ENCODE peak calls at places on chromosome 21, in five cellular contexts. U is esophagus muscularis mucosa, E is tibial nerve, J is fibroblast of mammary gland, P is kidney epithelial cell. R is an unnamed sample.

GRCh38 chr21:45074048-45074817 is at the start of gene ADARB1:
- DNase-seq in U (no peak), E (no peak), J (peak), P (no peak), R (peak)

GRCh38 chr21:45377866-45378257 is 27.1 kb upstream of the COL18A1 start:
- DNase-seq in U (no peak), E (no peak), J (no peak), P (no peak), R (no peak)

GRCh38 chr21:42653492-42654061 is at the start of gene PDE9A:
- DNase-seq in U (no peak), E (no peak), J (no peak), P (no peak), R (no peak)

GRCh38 chr21:38997051-38997450 is 186.2 kb downstream of the PSMG1 start:
- DNase-seq in U (no peak), E (no peak), J (no peak), P (no peak), R (no peak)

GRCh38 chr21:39120876-39121599 is 62.2 kb downstream of the PSMG1 start:
- DNase-seq in U (no peak), E (no peak), J (no peak), P (no peak), R (no peak)

GRCh38 chr21:44437696-44438431 is 17.4 kb upstream of the LRRC3 start:
- DNase-seq in U (no peak), E (no peak), J (no peak), P (no peak), R (no peak)

GRCh38 chr21:43353282-43354010 is 73.5 kb downstream of the SIK1 start:
- DNase-seq in U (no peak), E (no peak), J (no peak), P (no peak), R (no peak)

GRCh38 chr21:34877485-34878128 is 171.5 kb downstream of the RUNX1 start:
- DNase-seq in U (no peak), E (no peak), J (no peak), P (no peak), R (no peak)

GRCh38 chr21:44702973-44703730 is 6.2 kb downstream of the KRTAP10-12 start:
- DNase-seq in U (peak), E (no peak), J (no peak), P (no peak), R (no peak)

GRCh38 chr21:45970674-45971486 is 10.7 kb upstream of the COL6A1 start:
- DNase-seq in U (no peak), E (no peak), J (no peak), P (no peak), R (peak)

GRCh38 chr21:38843806-38844479 is 38.2 kb downstream of the ETS2 start:
- DNase-seq in U (peak), E (no peak), J (peak), P (no peak), R (peak)

GRCh38 chr21:29102791-29103257 is 27.6 kb upstream of the MAP3K7CL start:
- DNase-seq in U (no peak), E (no peak), J (no peak), P (no peak), R (no peak)

GRCh38 chr21:44525431-44526095 is 14.4 kb downstream of the KRTAP10-1 start:
- DNase-seq in U (no peak), E (no peak), J (no peak), P (no peak), R (no peak)

GRCh38 chr21:14888202-14888601 is 176.6 kb downstream of the NRIP1 start:
- DNase-seq in U (no peak), E (no peak), J (no peak), P (no peak), R (no peak)

GRCh38 chr21:25558123-25558522 is 49.2 kb downstream of the MRPL39 start:
- DNase-seq in U (no peak), E (no peak), J (no peak), P (no peak), R (no peak)

GRCh38 chr21:29416268-29416667 is 117.5 kb downstream of the BACH1 start:
- DNase-seq in U (no peak), E (no peak), J (no peak), P (no peak), R (no peak)

GRCh38 chr21:36104306-36105300 is 30.3 kb upstream of the CBR3 start:
- DNase-seq in U (no peak), E (peak), J (peak), P (peak), R (peak)

GRCh38 chr21:22536511-22536910 is 1538.3 kb downstream of the NCAM2 start:
- DNase-seq in U (no peak), E (no peak), J (peak), P (no peak), R (no peak)

GRCh38 chr21:45093064-45093532 is 18.7 kb downstream of the ADARB1 start:
- DNase-seq in U (no peak), E (no peak), J (no peak), P (no peak), R (no peak)

GRCh38 chr21:45484318-45484717 is 57.9 kb downstream of the SLC19A1 start:
- DNase-seq in U (no peak), E (no peak), J (no peak), P (no peak), R (no peak)

GRCh38 chr21:45213392-45213791 is 74.3 kb downstream of the POFUT2 start:
- DNase-seq in U (no peak), E (no peak), J (no peak), P (no peak), R (no peak)

GRCh38 chr21:44869860-44870747 is 3.4 kb downstream of the PTTG1IP start:
- DNase-seq in U (no peak), E (no peak), J (peak), P (peak), R (peak)

GRCh38 chr21:27787046-27787445 is 820.2 kb upstream of the ADAMTS5 start:
- DNase-seq in U (no peak), E (no peak), J (peak), P (no peak), R (no peak)

GRCh38 chr21:14989359-14989758 is 75.4 kb downstream of the NRIP1 start:
- DNase-seq in U (no peak), E (no peak), J (peak), P (no peak), R (peak)

DNA sequence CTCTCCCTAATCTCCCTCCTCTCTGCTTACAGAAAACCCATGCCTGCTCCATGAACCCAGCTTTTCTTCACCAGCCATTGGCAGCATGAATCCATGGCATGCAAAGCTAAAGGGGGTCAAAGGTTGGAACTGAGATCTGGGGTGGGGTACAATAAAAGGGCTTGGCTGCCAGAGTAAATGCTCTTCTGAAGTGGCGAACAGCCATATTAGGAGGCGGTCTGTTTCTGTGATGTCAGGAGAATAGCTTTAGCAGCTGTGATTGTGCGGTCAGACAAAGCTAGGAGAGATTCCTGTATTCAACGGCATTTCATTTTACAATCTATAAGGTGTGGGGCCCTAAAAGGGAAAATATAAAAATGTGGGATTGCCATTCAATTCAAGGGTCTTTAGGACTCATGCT is 71.7 kb upstream of the TMPRSS2 start:
- DNase-seq in U (no peak), E (no peak), J (no peak), P (no peak), R (no peak)
- H3K4me3 ChIP-seq in U (no peak), E (no peak), J (no peak), P (no peak), R (no peak)

DNA sequence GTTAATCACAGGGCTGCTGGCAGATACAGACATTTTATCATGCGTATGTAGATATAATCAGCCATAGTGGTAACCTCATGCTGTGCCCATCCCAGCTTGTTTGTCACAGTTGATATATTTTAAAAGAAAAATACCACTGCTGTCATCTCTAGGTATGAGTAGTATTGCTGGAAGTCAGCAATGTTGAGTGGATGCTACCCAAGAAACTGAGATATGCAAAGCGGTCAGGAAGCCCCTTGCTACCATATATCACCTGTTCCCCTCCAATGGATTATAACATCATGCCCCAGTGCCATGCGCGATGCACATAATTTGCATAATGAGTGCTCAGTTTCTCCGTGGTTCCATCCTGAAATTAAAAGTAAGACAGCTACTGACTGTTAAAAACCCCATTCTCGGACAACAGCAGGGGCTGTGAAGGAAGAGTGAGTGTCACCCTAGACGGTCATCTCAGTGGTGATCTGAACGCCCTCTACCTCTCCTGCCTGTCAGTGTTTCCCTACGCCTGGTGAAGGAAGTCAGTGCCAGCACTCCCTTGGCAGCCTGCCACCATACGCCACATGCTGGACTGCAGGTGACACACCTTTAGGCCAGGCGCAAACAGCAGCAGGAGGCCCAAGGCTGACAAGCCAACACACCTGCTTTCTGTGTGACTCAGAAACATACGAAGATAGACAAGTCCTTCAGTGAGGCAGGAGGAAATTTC is 2.7 kb downstream of the IL10RB start:
- DNase-seq in U (no peak), E (no peak), J (no peak), P (no peak), R (no peak)
- TF ChIP-seq CTCF in U (no peak), E (no peak), J (no peak), P (no peak), R (no peak)

GRCh38 chr21:37338671-37339526 is 27.7 kb upstream of the DYRK1A start:
- DNase-seq in U (no peak), E (no peak), J (peak), P (no peak), R (peak)
- H3K4me3 ChIP-seq in U (no peak), E (no peak), J (no peak), P (no peak), R (peak)

GRCh38 chr21:31872452-31873274 is at the start of gene HUNK:
- DNase-seq in U (no peak), E (no peak), J (peak), P (no peak), R (peak)
- TF ChIP-seq CTCF in U (no peak), E (no peak), J (no peak), P (no peak), R (no peak)

DNA sequence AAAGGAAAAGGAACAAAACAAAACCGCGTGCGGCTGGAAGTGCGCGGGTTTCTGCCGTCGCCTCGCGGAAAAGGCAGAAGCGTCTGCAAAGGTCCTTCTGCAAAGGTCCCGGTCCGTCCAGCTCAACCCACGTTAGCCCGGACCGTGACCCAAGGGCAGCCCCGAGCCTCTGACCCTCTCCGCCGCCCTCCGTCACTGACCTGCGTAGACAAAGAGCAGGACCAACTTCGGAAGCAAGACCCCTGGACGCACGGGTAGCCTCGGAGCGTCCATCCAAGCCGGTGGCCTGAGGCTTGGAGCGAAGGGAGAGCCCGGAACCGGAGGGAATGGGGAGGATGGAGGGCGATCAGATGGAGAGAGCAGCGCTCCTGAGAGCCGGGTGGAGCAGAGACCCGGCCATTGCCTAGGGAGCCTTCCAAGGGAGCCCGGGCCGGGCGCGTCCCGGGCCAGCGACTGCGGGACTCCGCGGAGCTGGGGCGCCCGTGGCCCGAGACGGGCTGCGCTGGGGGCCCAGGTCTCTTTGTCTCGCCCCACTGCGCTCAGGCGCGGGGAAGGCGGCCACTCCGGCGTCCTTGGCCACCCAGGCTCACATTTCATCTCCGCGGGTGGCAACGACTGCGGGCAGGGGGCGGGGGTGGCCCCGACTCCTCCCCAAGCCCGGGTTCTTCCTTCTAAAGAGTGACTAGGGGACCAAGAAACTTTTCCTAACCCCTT is at the start of gene CYYR1:
- DNase-seq in U (no peak), E (no peak), J (no peak), P (no peak), R (no peak)
- H3K4me3 ChIP-seq in U (peak), E (peak), J (no peak), P (peak), R (no peak)

DNA sequence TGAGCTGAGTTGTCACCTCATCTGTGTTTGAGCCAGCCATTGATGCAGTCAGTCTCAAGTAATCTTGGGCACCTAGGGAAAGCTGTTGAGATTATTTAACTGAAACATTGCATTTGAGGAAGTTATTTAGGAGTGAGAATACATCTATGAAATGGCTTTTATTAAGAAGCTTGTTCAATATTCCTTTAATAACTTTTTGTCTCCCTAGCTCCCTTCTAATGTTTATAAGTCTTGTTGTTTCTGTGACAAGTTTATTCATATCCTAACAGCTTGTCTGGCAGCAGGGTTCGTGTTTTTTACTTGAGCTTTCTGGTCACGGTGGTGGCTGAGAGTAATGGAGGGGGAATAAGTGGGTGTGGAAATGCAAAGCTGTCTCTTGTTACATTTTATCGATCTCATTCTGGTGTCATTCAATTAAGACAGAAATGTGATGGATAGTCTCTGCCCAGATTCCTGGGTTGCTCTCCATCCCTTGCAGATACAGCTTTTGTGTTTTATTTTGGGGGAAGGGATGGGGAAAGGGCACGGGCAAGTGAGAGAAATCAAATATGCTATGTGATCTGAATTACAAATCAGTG is 556.0 kb downstream of the USP25 start:
- DNase-seq in U (no peak), E (no peak), J (no peak), P (no peak), R (no peak)
- TF ChIP-seq CTCF in U (no peak), E (no peak), J (no peak), P (no peak), R (no peak)